ENCODE peak calls at places on chromosomes 16 and 17, in nine cellular contexts. V is ovary, W is A549, T is transverse colon, Z is tibial nerve, E is suprapubic skin, Y is sigmoid colon, S is GM12878, U is upper lobe of left lung. F is an unnamed sample.

GRCh38 chr16:10521681-10522274 is 58.6 kb downstream of the EMP2 start:
- DNase-seq in T (peak), Y (peak), V (peak), W (peak), U (peak), Z (peak), S (no peak), E (peak), F (peak)

GRCh38 chr17:7932483-7932891 is 481 bp downstream of the CNTROB start:
- DNase-seq in E (no peak), Y (peak), T (peak), V (peak), U (peak), S (no peak), Z (no peak), W (peak), F (no peak)

GRCh38 chr17:67635688-67636087 is 82.0 kb upstream of the NOL11 start:
- DNase-seq in E (no peak), W (no peak), T (no peak), Y (no peak), Z (no peak), S (no peak), U (no peak), V (no peak), F (no peak)

GRCh38 chr17:37422971-37423625 is 16.4 kb downstream of the TADA2A start:
- DNase-seq in Z (no peak), U (no peak), E (no peak), W (no peak), S (no peak), Y (no peak), V (no peak), T (no peak), F (no peak)

GRCh38 chr16:554297-554621 is 5.9 kb upstream of the PRR35 start:
- DNase-seq in E (no peak), S (no peak), Y (no peak), V (no peak), Z (no peak), W (no peak), T (no peak), U (no peak), F (no peak)

GRCh38 chr16:68272501-68273209 is 8.3 kb downstream of the SLC7A6 start:
- DNase-seq in Z (no peak), S (no peak), W (no peak), T (peak), V (no peak), E (no peak), U (peak), Y (no peak), F (peak)

GRCh38 chr17:77332981-77333685 is 192.4 kb downstream of the SEC14L1 start:
- DNase-seq in U (peak), Y (peak), V (peak), S (no peak), T (no peak), E (peak), Z (peak), W (no peak), F (peak)

GRCh38 chr16:83533193-83533592 is 274.6 kb upstream of the HSBP1 start:
- DNase-seq in T (no peak), Y (no peak), Z (no peak), U (no peak), V (no peak), S (no peak), E (no peak), W (no peak), F (no peak)

GRCh38 chr16:78984887-78985464 is 615.6 kb downstream of the MAF start:
- DNase-seq in U (no peak), T (no peak), W (no peak), Y (no peak), E (no peak), Z (no peak), V (no peak), S (no peak), F (no peak)

GRCh38 chr16:3656491-3657468 is 2.3 kb downstream of the DNASE1 start:
- DNase-seq in Y (peak), V (no peak), T (no peak), E (peak), W (no peak), S (no peak), U (no peak), Z (no peak), F (no peak)

GRCh38 chr17:76138896-76139248 is 2.2 kb downstream of the FOXJ1 start:
- DNase-seq in E (no peak), S (no peak), Z (no peak), V (no peak), T (no peak), U (no peak), W (no peak), Y (no peak), F (no peak)

GRCh38 chr17:43531955-43532354 is 14.2 kb downstream of the ETV4 start:
- DNase-seq in E (no peak), U (no peak), V (no peak), S (no peak), W (no peak), Z (no peak), T (no peak), Y (no peak), F (no peak)

GRCh38 chr16:12798846-12799245 is 4.8 kb downstream of the CPPED1 start:
- DNase-seq in S (no peak), T (no peak), V (no peak), Y (no peak), U (no peak), W (no peak), E (no peak), Z (no peak), F (no peak)

GRCh38 chr16:65229191-65229662 is 107.4 kb upstream of the CDH11 start:
- DNase-seq in S (no peak), T (no peak), Z (no peak), W (no peak), Y (no peak), U (no peak), E (no peak), V (no peak), F (no peak)

GRCh38 chr16:88767546-88767945 is 17.5 kb downstream of the PIEZO1 start:
- DNase-seq in V (no peak), U (no peak), E (no peak), Z (no peak), T (no peak), S (no peak), W (no peak), Y (no peak), F (no peak)
- TF ChIP-seq EP300 in V (no peak), U (no peak), E (no peak), Z (no peak), T (no peak), S (no peak), W (no peak), Y (no peak), F (no peak)

GRCh38 chr17:50393700-50394099 is 3.6 kb downstream of the LRRC59 start:
- DNase-seq in V (no peak), S (no peak), Z (no peak), U (no peak), Y (no peak), E (no peak), W (no peak), T (no peak), F (no peak)

GRCh38 chr17:50394711-50395110 is 2.6 kb downstream of the LRRC59 start:
- DNase-seq in Z (no peak), Y (no peak), E (no peak), T (no peak), W (no peak), V (no peak), U (no peak), S (no peak), F (no peak)

GRCh38 chr17:50397919-50398285 is 579 bp upstream of the LRRC59 start:
- DNase-seq in S (no peak), V (no peak), T (no peak), Z (no peak), Y (no peak), E (no peak), W (no peak), U (no peak), F (no peak)

GRCh38 chr17:50396261-50397110 is 837 bp downstream of the LRRC59 start:
- DNase-seq in U (peak), W (peak), T (peak), V (peak), E (peak), Y (peak), Z (no peak), S (no peak), F (peak)

DNA sequence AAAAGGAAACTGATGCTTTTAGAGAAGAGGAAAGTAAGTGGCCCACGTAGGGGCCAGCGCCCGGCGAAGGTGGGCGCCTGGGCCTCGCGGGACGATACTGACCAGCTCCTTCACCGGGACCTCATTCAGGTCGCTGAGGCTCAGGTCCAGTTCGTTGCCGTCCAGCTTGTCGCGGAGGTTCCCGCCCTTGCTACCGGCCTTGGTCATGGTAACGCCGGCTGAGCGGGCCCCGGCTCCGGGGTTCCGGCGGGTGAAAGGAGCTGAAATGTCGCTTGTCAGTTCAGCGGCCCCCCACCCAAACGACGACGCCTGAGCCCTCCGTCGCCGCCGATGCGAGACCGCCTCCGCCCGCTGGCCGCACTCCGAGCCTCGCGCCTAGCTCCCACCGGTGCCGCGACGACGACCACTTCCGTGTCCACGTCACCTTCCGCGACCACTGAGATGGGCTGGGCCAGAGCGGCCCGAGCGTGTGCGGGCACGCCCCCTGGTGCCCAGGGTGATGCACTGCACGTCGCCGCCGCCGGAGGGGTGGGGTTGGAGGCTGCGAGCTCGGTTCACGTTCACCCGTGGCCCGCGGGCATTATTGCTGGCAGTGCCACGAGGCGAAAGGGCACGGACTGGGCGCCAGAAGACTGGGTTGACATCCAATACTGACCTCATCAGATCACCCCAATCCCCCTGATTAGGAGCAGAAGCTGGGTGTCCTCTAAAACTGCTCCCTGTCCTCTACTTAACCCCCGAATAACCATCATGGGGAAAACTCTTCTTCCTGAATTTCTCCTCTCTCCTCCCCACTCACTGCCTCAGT is at the start of gene LRRC59:
- DNase-seq in U (peak), V (peak), S (peak), E (peak), Y (peak), Z (peak), W (peak), T (peak), F (peak)
- TF ChIP-seq POLR2A in U (peak), V (peak), S (peak), E (peak), Y (peak), Z (peak), W (peak), T (peak), F (no peak)

GRCh38 chr16:86305440-86305839 is 204.9 kb upstream of the FOXF1 start:
- DNase-seq in Y (peak), S (no peak), W (no peak), Z (no peak), V (no peak), T (no peak), E (no peak), U (no peak), F (no peak)

GRCh38 chr16:86302710-86303109 is 207.6 kb upstream of the FOXF1 start:
- DNase-seq in T (no peak), U (no peak), Z (no peak), Y (peak), W (no peak), S (no peak), E (no peak), V (no peak), F (no peak)

GRCh38 chr16:86304868-86305267 is 205.5 kb upstream of the FOXF1 start:
- DNase-seq in S (no peak), U (no peak), T (no peak), V (no peak), Z (no peak), Y (no peak), E (no peak), W (no peak), F (no peak)

GRCh38 chr16:86306046-86306644 is 204.2 kb upstream of the FOXF1 start:
- DNase-seq in S (no peak), T (no peak), U (no peak), Y (peak), Z (no peak), W (no peak), E (no peak), V (no peak), F (no peak)

GRCh38 chr16:86303787-86304685 is 206.3 kb upstream of the FOXF1 start:
- DNase-seq in Z (no peak), U (no peak), W (no peak), Y (peak), E (no peak), V (no peak), S (no peak), T (peak), F (no peak)
- TF ChIP-seq EP300 in Z (no peak), U (no peak), W (no peak), Y (peak), E (no peak), V (no peak), S (no peak), T (no peak), F (no peak)

GRCh38 chr17:2949469-2950044 is 113.8 kb downstream of the OR1D5 start:
- DNase-seq in U (no peak), S (no peak), W (peak), E (peak), T (peak), V (no peak), Z (no peak), Y (no peak), F (peak)
- TF ChIP-seq POLR2A in U (no peak), S (no peak), W (no peak), E (no peak), T (no peak), V (no peak), Z (no peak), Y (no peak), F (no peak)

F was measured in stomach.